ENCODE peak calls at places on chromosomes 1 and 21, in four cellular contexts. Z is breast epithelium, S is GM23248, E is CMK. P is an unnamed sample.
A peak's percentile ranks its signal among the peaks of the same experiment; 100 is the strongest.

GRCh38 chr1:93661829-93662474 is 19.7 kb downstream of the BCAR3 start:
- DNase-seq in Z (no peak), S (peak; percentile 92), E (no peak), P (no peak)

GRCh38 chr21:28671549-28672195 is 321.0 kb downstream of the LTN1 start:
- DNase-seq in Z (no peak), E (no peak), S (peak; percentile 63), P (peak; percentile 49)

GRCh38 chr1:201270616-201271390 is 12.5 kb upstream of the PKP1 start:
- DNase-seq in S (no peak), Z (no peak), E (no peak), P (no peak)

GRCh38 chr1:171142451-171143121 is 42.5 kb upstream of the FMO2 start:
- DNase-seq in Z (no peak), E (no peak), S (peak; percentile 58), P (peak; percentile 33)

GRCh38 chr1:10031461-10031860 is 1.3 kb upstream of the UBE4B start:
- DNase-seq in E (no peak), Z (no peak), S (peak; percentile 68), P (no peak)

GRCh38 chr1:116529199-116529616 is 41.6 kb downstream of the CD58 start:
- DNase-seq in S (peak; percentile 31), Z (no peak), E (no peak), P (no peak)

GRCh38 chr1:111958911-111959310 is 30.6 kb downstream of the KCND3 start:
- DNase-seq in S (no peak), E (no peak), Z (no peak), P (no peak)

GRCh38 chr1:10714337-10715114 is 81.9 kb downstream of the CASZ1 start:
- DNase-seq in E (no peak), S (no peak), Z (no peak), P (no peak)

GRCh38 chr1:51265618-51266017 is 29.5 kb downstream of the RNF11 start:
- DNase-seq in Z (no peak), S (no peak), E (peak; percentile 36), P (no peak)

GRCh38 chr1:179353546-179353945 is 12.2 kb upstream of the AXDND1 start:
- DNase-seq in E (no peak), Z (no peak), S (peak; percentile 61), P (no peak)

GRCh38 chr1:109995536-109995935 is 11.0 kb downstream of the AHCYL1 start:
- DNase-seq in Z (no peak), S (no peak), E (no peak), P (no peak)

GRCh38 chr1:94947453-94947852 is 20.5 kb upstream of the CNN3 start:
- DNase-seq in Z (no peak), E (no peak), S (peak; percentile 81), P (peak; percentile 83)

GRCh38 chr1:207925210-207925609 is 14.3 kb upstream of the CD34 start:
- DNase-seq in E (no peak), Z (peak; percentile 72), S (peak; percentile 58), P (no peak)

GRCh38 chr21:14686466-14687276 is 140.6 kb upstream of the SAMSN1 start:
- DNase-seq in S (no peak), Z (no peak), E (no peak), P (no peak)

GRCh38 chr1:101511501-101511900 is 274.7 kb downstream of the S1PR1 start:
- DNase-seq in S (no peak), E (no peak), Z (no peak), P (no peak)

GRCh38 chr1:214551436-214552173 is at the start of gene PTPN14:
- DNase-seq in Z (peak; percentile 85), S (peak; percentile 98), E (no peak), P (peak; percentile 80)

GRCh38 chr1:184461321-184461720 is 74.5 kb downstream of the C1orf21 start:
- DNase-seq in Z (no peak), S (no peak), E (no peak), P (no peak)

GRCh38 chr1:14945132-14946010 is 208.2 kb upstream of the TMEM51 start:
- DNase-seq in S (peak; percentile 89), E (no peak), Z (no peak), P (peak; percentile 80)

GRCh38 chr1:108758782-108759181 is 12.3 kb downstream of the STXBP3 start:
- DNase-seq in E (no peak), S (no peak), Z (no peak), P (no peak)

GRCh38 chr1:54577612-54578011 is 29.6 kb downstream of the ACOT11 start:
- DNase-seq in E (no peak), S (no peak), Z (no peak), P (no peak)

GRCh38 chr1:54619749-54620148 is 3.6 kb downstream of the FAM151A start:
- DNase-seq in S (no peak), Z (no peak), E (no peak), P (no peak)

GRCh38 chr1:157770442-157771043 is 6.4 kb downstream of the FCRL2 start:
- DNase-seq in E (no peak), S (peak; percentile 9), Z (no peak), P (no peak)

GRCh38 chr1:176878750-176879536 is 285.6 kb downstream of the ASTN1 start:
- DNase-seq in Z (no peak), S (no peak), E (no peak), P (no peak)

GRCh38 chr21:46294647-46295176 is 8.6 kb downstream of the YBEY start:
- DNase-seq in S (peak; percentile 80), Z (no peak), E (peak; percentile 86), P (no peak)

GRCh38 chr1:180183426-180183825 is 28.8 kb downstream of the QSOX1 start:
- DNase-seq in Z (no peak), S (no peak), E (no peak), P (no peak)

GRCh38 chr1:28144203-28145135 is 32.0 kb downstream of the PTAFR start:
- DNase-seq in Z (no peak), E (no peak), S (peak; percentile 74), P (no peak)

GRCh38 chr1:169475806-169476205 is 9.9 kb downstream of the SLC19A2 start:
- DNase-seq in E (no peak), Z (no peak), S (no peak), P (no peak)

GRCh38 chr1:212712451-212713303 is 13.0 kb upstream of the BATF3 start:
- DNase-seq in E (no peak), Z (no peak), S (peak; percentile 89), P (peak; percentile 57)

GRCh38 chr1:15935056-15935950 is 40.6 kb downstream of the ZBTB17 start:
- DNase-seq in S (no peak), Z (no peak), E (no peak), P (no peak)

GRCh38 chr1:178581351-178581951 is 68.5 kb downstream of the TEX35 start:
- DNase-seq in E (no peak), S (no peak), Z (no peak), P (no peak)

GRCh38 chr1:168467452-168467851 is 76.3 kb downstream of the XCL2 start:
- DNase-seq in S (no peak), E (no peak), Z (no peak), P (no peak)

GRCh38 chr1:202160377-202160940 is at the start of gene PTPN7:
- DNase-seq in E (peak; percentile 88), S (no peak), Z (no peak), P (no peak)

GRCh38 chr21:29938968-29939858 is 583 bp downstream of the GRIK1 start:
- DNase-seq in E (no peak), Z (no peak), S (peak; percentile 20), P (no peak)

GRCh38 chr1:8015036-8015808 is 10.9 kb downstream of the ERRFI1 start:
- DNase-seq in S (peak; percentile 94), Z (no peak), E (no peak), P (peak; percentile 75)

GRCh38 chr21:30206551-30207251 is 9.2 kb downstream of the CLDN8 start:
- DNase-seq in Z (no peak), S (peak; percentile 63), E (no peak), P (no peak)

GRCh38 chr21:34072145-34073031 is 990 bp upstream of the MRPS6 start:
- DNase-seq in S (peak; percentile 65), Z (no peak), E (no peak), P (no peak)

GRCh38 chr1:240344918-240345317 is 253.2 kb downstream of the FMN2 start:
- DNase-seq in E (no peak), Z (no peak), S (peak; percentile 76), P (no peak)

GRCh38 chr1:108829498-108829916 is 27.4 kb downstream of the AKNAD1 start:
- DNase-seq in S (peak; percentile 72), E (no peak), Z (no peak), P (no peak)

GRCh38 chr1:151443846-151444790 is 15.2 kb downstream of the POGZ start:
- DNase-seq in Z (no peak), S (peak; percentile 90), E (peak; percentile 25), P (peak; percentile 63)

P was measured in AG09309.